ENCODE peak calls at places on chromosomes 3 and 15, in four cellular contexts. E, K, V and Y are unnamed samples. For H3K4me1, the result is how much of the 10 kb centered on the place peaks cover.

GRCh38 chr3:113275876-113276580 is 64.7 kb downstream of the BOC start:
- DNase-seq in E (no peak), K (peak), V (peak), Y (peak)

GRCh38 chr3:29922990-29923746 is 642.3 kb downstream of the RBMS3 start:
- DNase-seq in E (no peak), K (no peak), V (no peak), Y (peak)

GRCh38 chr3:5055352-5056004 is 66.6 kb upstream of the ARL8B start:
- DNase-seq in E (no peak), K (no peak), V (no peak), Y (no peak)

GRCh38 chr3:52986049-52986448 is 59.8 kb downstream of the SFMBT1 start:
- DNase-seq in E (no peak), K (no peak), V (no peak), Y (no peak)

GRCh38 chr15:77420610-77421369 is at the start of gene HMG20A:
- DNase-seq in E (peak), K (peak), V (peak), Y (peak)

GRCh38 chr3:152097770-152098169 is 171.0 kb upstream of the MBNL1 start:
- DNase-seq in E (no peak), K (no peak), V (no peak), Y (no peak)

GRCh38 chr15:69802432-69802831 is 295.3 kb downstream of the TLE3 start:
- DNase-seq in E (peak), K (no peak), V (no peak), Y (no peak)

GRCh38 chr3:39361252-39361927 is 21.8 kb upstream of the SLC25A38 start:
- DNase-seq in E (no peak), K (no peak), V (no peak), Y (no peak)

GRCh38 chr15:61530769-61531168 is 301.7 kb upstream of the RORA start:
- DNase-seq in E (no peak), K (no peak), V (no peak), Y (no peak)

GRCh38 chr3:150242220-150242938 is 165.7 kb upstream of the TSC22D2 start:
- DNase-seq in E (no peak), K (no peak), V (no peak), Y (no peak)

GRCh38 chr3:14562441-14562840 is 22.3 kb upstream of the GRIP2 start:
- DNase-seq in E (no peak), K (no peak), V (no peak), Y (no peak)

GRCh38 chr15:52018693-52019393 is at the start of gene MAPK6:
- DNase-seq in E (peak), K (peak), V (peak), Y (peak)

GRCh38 chr3:134594236-134594825 is 56.5 kb downstream of the KY start:
- DNase-seq in E (peak), K (no peak), V (no peak), Y (no peak)

GRCh38 chr3:83065861-83066260 is 1304.4 kb upstream of the GBE1 start:
- DNase-seq in E (no peak), K (no peak), V (no peak), Y (no peak)

GRCh38 chr3:45041666-45042065 is 15.6 kb downstream of the CLEC3B start:
- DNase-seq in E (no peak), K (no peak), V (no peak), Y (no peak)

GRCh38 chr3:174408310-174408709 is 450.8 kb upstream of the NAALADL2 start:
- DNase-seq in E (no peak), K (peak), V (no peak), Y (no peak)

GRCh38 chr3:171747223-171747920 is 62.9 kb downstream of the PLD1 start:
- DNase-seq in E (no peak), K (no peak), V (no peak), Y (no peak)

GRCh38 chr15:26132786-26133185 is 269.7 kb upstream of the ATP10A start:
- DNase-seq in E (no peak), K (no peak), V (no peak), Y (no peak)

GRCh38 chr15:88012233-88012632 is 244.3 kb downstream of the NTRK3 start:
- DNase-seq in E (no peak), K (no peak), V (no peak), Y (peak)

GRCh38 chr3:139640456-139640855 is 37.3 kb downstream of the NMNAT3 start:
- DNase-seq in E (no peak), K (no peak), V (no peak), Y (no peak)

GRCh38 chr3:7546219-7546618 is 685.3 kb downstream of the GRM7 start:
- DNase-seq in E (no peak), K (no peak), V (no peak), Y (no peak)

GRCh38 chr3:29463306-29463705 is 182.4 kb downstream of the RBMS3 start:
- DNase-seq in E (no peak), K (no peak), V (no peak), Y (no peak)

GRCh38 chr15:77959094-77959879 is 118.2 kb downstream of the TBC1D2B start:
- DNase-seq in E (peak), K (peak), V (peak), Y (peak)

GRCh38 chr3:98577178-98577895 is 16.1 kb downstream of the CPOX start:
- DNase-seq in E (no peak), K (no peak), V (no peak), Y (no peak)

GRCh38 chr15:100651253-100651652 is 48.9 kb downstream of the ASB7 start:
- DNase-seq in E (no peak), K (no peak), V (no peak), Y (no peak)

GRCh38 chr3:133663569-133664313 is 2.0 kb upstream of the TOPBP1 start:
- DNase-seq in E (no peak), K (no peak), V (peak), Y (no peak)

GRCh38 chr3:55059027-55059629 is 131.3 kb upstream of the LRTM1 start:
- DNase-seq in E (no peak), K (no peak), V (no peak), Y (no peak)

GRCh38 chr3:66588340-66588847 is 87.6 kb upstream of the LRIG1 start:
- DNase-seq in E (no peak), K (no peak), V (no peak), Y (no peak)

GRCh38 chr3:113404637-113405036 is 36.7 kb downstream of the CFAP44 start:
- DNase-seq in E (no peak), K (no peak), V (no peak), Y (no peak)

GRCh38 chr3:69439683-69440270 is 53.9 kb upstream of the FRMD4B start:
- DNase-seq in E (no peak), K (no peak), V (no peak), Y (no peak)
- H3K4me3 ChIP-seq in E (no peak), K (peak), V (no peak), Y (no peak)

GRCh38 chr3:197268319-197268718 is 30.1 kb downstream of the DLG1 start:
- DNase-seq in E (no peak), K (no peak), V (no peak), Y (no peak)
- H3K4me1 ChIP-seq in E (under half), K (under half), V (under half), Y (under half)

DNA sequence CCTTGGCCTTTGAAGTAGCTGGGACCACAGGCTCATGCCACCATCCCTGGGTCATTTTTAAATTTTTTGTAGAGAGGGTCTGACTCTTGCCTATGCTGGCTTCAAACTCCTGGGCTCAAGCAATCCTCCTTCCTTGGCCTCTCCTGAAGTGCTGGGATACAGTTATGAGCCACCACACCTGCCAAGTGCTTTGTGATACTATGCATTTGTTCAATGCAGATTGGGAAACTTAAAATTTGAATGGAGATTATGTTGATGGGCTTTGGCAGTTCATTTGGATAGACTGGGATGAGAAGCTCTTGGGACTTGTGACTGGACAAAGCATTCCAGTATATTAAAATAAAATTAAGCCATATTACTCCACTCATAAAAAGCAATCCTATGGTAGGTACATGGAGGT is 3.9 kb upstream of the LMLN start:
- DNase-seq in E (no peak), K (no peak), V (no peak), Y (no peak)
- H3K27ac ChIP-seq in E (no peak), K (no peak), V (no peak), Y (no peak)

GRCh38 chr15:68224108-68224507 is 5.4 kb downstream of the CLN6 start:
- DNase-seq in E (no peak), K (no peak), V (no peak), Y (peak)

GRCh38 chr15:68228143-68228970 is 1.2 kb downstream of the CLN6 start:
- DNase-seq in E (peak), K (peak), V (no peak), Y (no peak)

GRCh38 chr15:68223171-68223570 is 6.4 kb downstream of the CLN6 start:
- DNase-seq in E (no peak), K (peak), V (no peak), Y (no peak)

GRCh38 chr15:68227806-68228142 is 1.8 kb downstream of the CLN6 start:
- DNase-seq in E (peak), K (no peak), V (no peak), Y (no peak)

GRCh38 chr15:68224546-68225250 is 4.8 kb downstream of the CLN6 start:
- DNase-seq in E (peak), K (no peak), V (no peak), Y (no peak)
- H3K4me3 ChIP-seq in E (no peak), K (no peak), V (no peak), Y (no peak)

DNA sequence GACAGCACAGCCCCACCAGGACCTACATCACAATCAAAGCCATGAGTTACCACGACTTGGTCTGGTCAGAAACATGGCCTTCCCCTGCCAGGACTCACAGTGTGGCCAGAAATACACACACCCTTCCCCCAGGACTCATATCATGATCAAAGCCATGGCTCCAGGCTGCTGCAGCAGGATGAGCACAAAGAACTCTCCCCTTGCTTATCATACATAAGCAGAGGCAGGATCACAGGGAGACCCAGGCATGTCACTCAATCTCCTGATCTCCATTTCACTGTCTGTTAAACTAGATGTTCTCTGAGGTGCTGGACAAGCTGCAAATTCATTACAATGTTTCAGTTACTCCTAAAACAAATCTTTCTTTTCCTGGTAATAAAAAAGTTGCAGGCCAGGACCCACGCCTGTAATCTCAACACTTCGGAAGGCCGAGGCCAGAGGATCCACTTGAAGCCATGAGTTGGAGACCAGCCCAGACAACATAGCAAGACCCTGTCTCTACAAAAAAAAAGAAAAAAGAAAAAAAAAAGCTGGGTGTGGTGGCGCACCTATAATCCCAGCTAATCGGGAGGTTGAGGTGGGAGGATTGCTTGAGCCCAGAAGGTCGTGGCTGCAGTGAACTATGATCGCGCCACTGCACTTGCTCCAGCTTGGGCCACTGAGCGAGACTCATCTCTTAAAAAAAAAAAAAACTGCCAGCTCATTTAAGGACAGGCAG is 1.2 kb downstream of the PFKFB4 start:
- DNase-seq in E (no peak), K (no peak), V (no peak), Y (no peak)
- H3K4me1 ChIP-seq in E (under half), K (under half), V (under half), Y (under half)

GRCh38 chr3:51340311-51340829 is 44.7 kb upstream of the MANF start:
- DNase-seq in E (no peak), K (no peak), V (peak), Y (peak)
- H3K27ac ChIP-seq in E (peak), K (no peak), V (no peak), Y (peak)

GRCh38 chr3:58175098-58175428 is 35.7 kb downstream of the DNASE1L3 start:
- DNase-seq in E (no peak), K (no peak), V (no peak), Y (no peak)
- H3K4me3 ChIP-seq in E (no peak), K (peak), V (no peak), Y (no peak)